ENCODE peak calls at places on chromosomes 16 and 17, in four cellular contexts. C is HS-27A; K is T-helper 9 cell; F is activated naive CD8-positive, alpha-beta T cell treated with anti-CD3 and anti-CD28 coated beads for 36 hours. V is an unnamed sample.

GRCh38 chr17:7393613-7394451 is 493 bp downstream of the PLSCR3 start:
- DNase-seq in F (peak; percentile 42), C (no peak), K (peak; percentile 68), V (peak; percentile 86)

GRCh38 chr16:88878967-88879787 is 12.7 kb upstream of the PABPN1L start:
- DNase-seq in K (no peak), C (no peak), F (no peak), V (no peak)

GRCh38 chr16:73025506-73026131 is 22.3 kb downstream of the ZFHX3 start:
- DNase-seq in F (no peak), K (no peak), C (no peak), V (no peak)

GRCh38 chr16:86355114-86355513 is 155.2 kb upstream of the FOXF1 start:
- DNase-seq in K (no peak), C (no peak), F (no peak), V (no peak)

GRCh38 chr17:76102944-76103273 is 678 bp downstream of the EXOC7 start:
- DNase-seq in C (no peak), F (no peak), K (no peak), V (no peak)

GRCh38 chr17:79749156-79749815 is 18.5 kb downstream of the ENPP7 start:
- DNase-seq in C (peak; percentile 5), K (no peak), F (no peak), V (no peak)

GRCh38 chr16:10782628-10783027 is 36.0 kb downstream of the TVP23A start:
- DNase-seq in C (no peak), F (no peak), K (no peak), V (no peak)

GRCh38 chr17:80051681-80052080 is 15.2 kb downstream of the CCDC40 start:
- DNase-seq in K (no peak), C (no peak), F (no peak), V (no peak)